ENCODE peak calls at places on chromosomes 1 and 21, in five cellular contexts. B is COR-L47; U is HS-27A; P is globus pallidus; V is activated CD8-positive, alpha-beta memory T cell treated with anti-CD3 and anti-CD28 coated beads for 4 hours. K is an unnamed sample.

GRCh38 chr1:222018051-222018450 is 276.2 kb upstream of the DUSP10 start:
- DNase-seq in B (no peak), U (no peak), P (no peak), V (no peak), K (no peak)

GRCh38 chr21:35046880-35047229 is 2.2 kb downstream of the RUNX1 start:
- DNase-seq in B (no peak), U (no peak), P (no peak), V (no peak), K (no peak)

GRCh38 chr1:208101661-208102431 is 142.3 kb downstream of the PLXNA2 start:
- DNase-seq in B (peak; percentile 94), U (no peak), P (no peak), V (no peak), K (no peak)

GRCh38 chr1:223765036-223765718 is 52.8 kb downstream of the CAPN2 start:
- DNase-seq in B (peak; percentile 38), U (no peak), P (peak; percentile 95), V (no peak), K (peak; percentile 58)

GRCh38 chr1:67146101-67146500 is 11.3 kb upstream of the C1orf141 start:
- DNase-seq in B (no peak), U (no peak), P (no peak), V (no peak), K (no peak)

GRCh38 chr1:30744060-30744756 is 13.4 kb downstream of the LAPTM5 start:
- DNase-seq in B (no peak), U (no peak), P (no peak), V (no peak), K (no peak)

GRCh38 chr1:84435159-84435558 is 36.9 kb downstream of the DNASE2B start:
- DNase-seq in B (no peak), U (no peak), P (no peak), V (no peak), K (no peak)

GRCh38 chr1:237670296-237670695 is 220.4 kb downstream of the ZP4 start:
- DNase-seq in B (no peak), U (no peak), P (no peak), V (no peak), K (no peak)

GRCh38 chr1:58652351-58653184 is 47.3 kb downstream of the MYSM1 start:
- DNase-seq in B (peak; percentile 66), U (peak; percentile 46), P (peak; percentile 88), V (peak; percentile 18), K (peak; percentile 64)

GRCh38 chr1:169595764-169596711 is 9.8 kb upstream of the F5 start:
- DNase-seq in B (no peak), U (no peak), P (no peak), V (no peak), K (no peak)

GRCh38 chr1:64242895-64243756 is 39.7 kb downstream of the UBE2U start:
- DNase-seq in B (peak; percentile 47), U (no peak), P (peak; percentile 56), V (no peak), K (peak; percentile 19)

GRCh38 chr1:36279110-36279788 is 26.9 kb upstream of the SH3D21 start:
- DNase-seq in B (no peak), U (no peak), P (no peak), V (no peak), K (no peak)

GRCh38 chr1:21927531-21928237 is 9.4 kb downstream of the HSPG2 start:
- DNase-seq in B (no peak), U (no peak), P (no peak), V (no peak), K (peak; percentile 25)

GRCh38 chr1:155648207-155649147 is 38.5 kb downstream of the MSTO1 start:
- DNase-seq in B (no peak), U (peak; percentile 50), P (peak; percentile 66), V (no peak), K (no peak)

GRCh38 chr1:89894802-89895201 is 74.0 kb downstream of the LRRC8D start:
- DNase-seq in B (no peak), U (no peak), P (no peak), V (no peak), K (no peak)

GRCh38 chr1:163076044-163076443 is 6.9 kb downstream of the RGS4 start:
- DNase-seq in B (no peak), U (no peak), P (no peak), V (no peak), K (no peak)

GRCh38 chr1:173914366-173914871 is 2.7 kb downstream of the SERPINC1 start:
- DNase-seq in B (peak; percentile 6), U (no peak), P (no peak), V (no peak), K (peak; percentile 77)

GRCh38 chr1:230855886-230856285 is 12.4 kb downstream of the C1orf198 start:
- DNase-seq in B (no peak), U (no peak), P (no peak), V (no peak), K (peak; percentile 38)

GRCh38 chr21:42025392-42026071 is 15.4 kb upstream of the ZBTB21 start:
- DNase-seq in B (no peak), U (no peak), P (no peak), V (no peak), K (no peak)

GRCh38 chr1:54931275-54931805 is 44.3 kb upstream of the DHCR24 start:
- DNase-seq in B (no peak), U (no peak), P (no peak), V (no peak), K (no peak)

GRCh38 chr1:54888080-54888733 is 1.2 kb upstream of the DHCR24 start:
- DNase-seq in B (no peak), U (no peak), P (peak; percentile 50), V (no peak), K (peak; percentile 8)

GRCh38 chr1:88773540-88774150 is 89.6 kb downstream of the PKN2 start:
- DNase-seq in B (no peak), U (peak; percentile 12), P (no peak), V (no peak), K (peak; percentile 6)

GRCh38 chr1:200636681-200637080 is 16.1 kb upstream of the KIF14 start:
- DNase-seq in B (no peak), U (no peak), P (no peak), V (no peak), K (no peak)

GRCh38 chr1:27538793-27539192 is 48.8 kb upstream of the WASF2 start:
- DNase-seq in B (no peak), U (peak; percentile 93), P (no peak), V (no peak), K (no peak)

GRCh38 chr1:223135176-223135575 is 7.9 kb downstream of the TLR5 start:
- DNase-seq in B (no peak), U (no peak), P (no peak), V (no peak), K (no peak)

GRCh38 chr1:100606438-100606837 is 68.5 kb downstream of the GPR88 start:
- DNase-seq in B (peak; percentile 23), U (no peak), P (no peak), V (no peak), K (no peak)